ENCODE peak calls at places on chromosomes 11 and 22, in seven cellular contexts. X is AG08396; L is thyroid gland; Y is stimulated activated CD4-positive, alpha-beta T cell treated with anti-CD3 and anti-CD28 coated beads, Interleukin-2, amount 100 ng/mL, for 48 hours; W is RWPE1; O is HL-60; E is CD8-positive, alpha-beta memory T cell. D is an unnamed sample.

GRCh38 chr22:46737105-46737975 is 712 bp downstream of the CERK start:
- DNase-seq in W (peak; percentile 24), Y (no peak), X (no peak), E (peak; percentile 59), O (peak; percentile 68), L (peak; percentile 40), D (no peak)

GRCh38 chr11:3956748-3957147 is 101.3 kb downstream of the STIM1 start:
- DNase-seq in O (no peak), X (no peak), W (no peak), Y (no peak), L (no peak), E (no peak), D (no peak)

GRCh38 chr11:120181446-120181992 is 29.3 kb upstream of the OAF start:
- DNase-seq in E (no peak), Y (no peak), W (no peak), O (no peak), L (no peak), X (no peak), D (no peak)

GRCh38 chr22:28935713-28936112 is 52.3 kb downstream of the ZNRF3 start:
- DNase-seq in E (no peak), W (no peak), O (no peak), Y (no peak), L (no peak), X (no peak), D (no peak)

GRCh38 chr11:44096360-44097188 is 1.1 kb downstream of the EXT2 start:
- DNase-seq in X (no peak), O (no peak), Y (no peak), W (peak; percentile 84), E (no peak), L (no peak), D (no peak)

GRCh38 chr11:109940816-109941215 is 152.4 kb upstream of the ZC3H12C start:
- DNase-seq in Y (no peak), O (no peak), E (no peak), W (peak; percentile 68), L (no peak), X (peak; percentile 38), D (no peak)

GRCh38 chr11:69704508-69705245 is 855 bp upstream of the FGF19 start:
- DNase-seq in X (peak; percentile 71), L (no peak), Y (peak; percentile 14), W (no peak), O (no peak), E (no peak), D (no peak)

GRCh38 chr11:70530629-70531185 is 132.4 kb downstream of the CTTN start:
- DNase-seq in O (no peak), L (no peak), E (no peak), Y (no peak), X (no peak), W (no peak), D (no peak)

GRCh38 chr22:46900549-46900948 is 138.1 kb downstream of the TBC1D22A start:
- DNase-seq in Y (no peak), W (no peak), O (peak; percentile 12), L (no peak), X (no peak), E (no peak), D (no peak)

GRCh38 chr11:33444835-33445594 is 187.8 kb downstream of the HIPK3 start:
- DNase-seq in E (no peak), L (no peak), Y (no peak), W (no peak), O (no peak), X (no peak), D (no peak)

GRCh38 chr11:20671856-20672546 is 2.6 kb downstream of the NELL1 start:
- DNase-seq in X (peak; percentile 34), Y (no peak), W (no peak), E (no peak), O (no peak), L (peak; percentile 13), D (no peak)

GRCh38 chr11:101817536-101817935 is 97.3 kb upstream of the CEP126 start:
- DNase-seq in X (no peak), L (no peak), O (no peak), W (no peak), E (no peak), Y (no peak), D (no peak)

GRCh38 chr11:126115253-126115540 is 52.5 kb upstream of the CDON start:
- DNase-seq in L (peak; percentile 95), W (no peak), O (no peak), Y (no peak), X (no peak), E (no peak), D (no peak)

GRCh38 chr22:45818130-45819085 is 146.8 kb downstream of the ATXN10 start:
- DNase-seq in X (no peak), E (no peak), O (no peak), W (no peak), L (peak; percentile 97), Y (no peak), D (no peak)

GRCh38 chr11:15735711-15736110 is 620.6 kb downstream of the SOX6 start:
- DNase-seq in Y (no peak), L (no peak), W (no peak), E (no peak), O (no peak), X (no peak), D (no peak)

GRCh38 chr11:110903830-110904229 is 191.6 kb upstream of the ARHGAP20 start:
- DNase-seq in O (no peak), E (no peak), L (no peak), W (no peak), X (no peak), Y (no peak), D (no peak)

GRCh38 chr11:95245038-95245437 is 14.0 kb upstream of the SESN3 start:
- DNase-seq in X (no peak), O (no peak), Y (no peak), W (peak; percentile 83), E (no peak), L (no peak), D (no peak)

GRCh38 chr11:26996056-26996455 is 2.1 kb downstream of the FIBIN start:
- DNase-seq in E (no peak), X (no peak), O (no peak), L (no peak), W (no peak), Y (no peak), D (no peak)

GRCh38 chr22:37135023-37135422 is 14.7 kb downstream of the IL2RB start:
- DNase-seq in O (no peak), X (no peak), Y (no peak), E (no peak), L (no peak), W (no peak), D (no peak)

GRCh38 chr11:63847363-63847762 is 8.5 kb downstream of the MARK2 start:
- DNase-seq in O (no peak), X (no peak), L (peak; percentile 93), E (no peak), Y (no peak), W (peak; percentile 34), D (no peak)

GRCh38 chr11:95154514-95154913 is 64.9 kb downstream of the ENDOD1 start:
- DNase-seq in O (peak; percentile 84), E (peak; percentile 78), W (peak; percentile 68), L (peak; percentile 68), Y (peak; percentile 41), X (peak; percentile 31), D (peak; percentile 32)